ENCODE peak calls at places on chromosome 1, in eight cellular contexts. One of them, this sample, is unnamed.

GRCh38 chr1:34427170-34427569 is 250.5 kb downstream of the C1orf94 start:
- DNase-seq in activated CD8-positive, alpha-beta memory T cell treated with anti-CD3 and anti-CD28 coated beads, Interleukin-2, amount 50 U/mL, for 4 hours: no peak
- DNase-seq in T-helper 9 cell: no peak
- DNase-seq in NCI-H1694 treated with DMSO at 0.1 percent for 48 hours: no peak
- DNase-seq in NCI-H226: no peak
- DNase-seq in stimulated activated CD4-positive, alpha-beta T cell treated with anti-CD3 and anti-CD28 coated beads, Interleukin-2, amount 100 ng/mL, for 24 hours: no peak
- DNase-seq in iPS DF 19.7: no peak
- DNase-seq in HFFc6: no peak
- DNase-seq in this sample: no peak

GRCh38 chr1:79792212-79792575 is 785.7 kb upstream of the ADGRL4 start:
- DNase-seq in NCI-H226: peak; percentile 93
- DNase-seq in HFFc6: no peak
- DNase-seq in iPS DF 19.7: no peak
- DNase-seq in stimulated activated CD4-positive, alpha-beta T cell treated with anti-CD3 and anti-CD28 coated beads, Interleukin-2, amount 100 ng/mL, for 24 hours: no peak
- DNase-seq in activated CD8-positive, alpha-beta memory T cell treated with anti-CD3 and anti-CD28 coated beads, Interleukin-2, amount 50 U/mL, for 4 hours: no peak
- DNase-seq in NCI-H1694 treated with DMSO at 0.1 percent for 48 hours: no peak
- DNase-seq in T-helper 9 cell: no peak
- DNase-seq in this sample: no peak

GRCh38 chr1:157390646-157391045 is 161.7 kb downstream of the FCRL5 start:
- DNase-seq in iPS DF 19.7: no peak
- DNase-seq in HFFc6: peak; percentile 41
- DNase-seq in stimulated activated CD4-positive, alpha-beta T cell treated with anti-CD3 and anti-CD28 coated beads, Interleukin-2, amount 100 ng/mL, for 24 hours: no peak
- DNase-seq in activated CD8-positive, alpha-beta memory T cell treated with anti-CD3 and anti-CD28 coated beads, Interleukin-2, amount 50 U/mL, for 4 hours: no peak
- DNase-seq in NCI-H1694 treated with DMSO at 0.1 percent for 48 hours: no peak
- DNase-seq in NCI-H226: peak; percentile 91
- DNase-seq in T-helper 9 cell: no peak
- DNase-seq in this sample: no peak

GRCh38 chr1:175863291-175864050 is 120.1 kb upstream of the TNR start:
- DNase-seq in stimulated activated CD4-positive, alpha-beta T cell treated with anti-CD3 and anti-CD28 coated beads, Interleukin-2, amount 100 ng/mL, for 24 hours: no peak
- DNase-seq in NCI-H226: no peak
- DNase-seq in iPS DF 19.7: no peak
- DNase-seq in T-helper 9 cell: no peak
- DNase-seq in HFFc6: no peak
- DNase-seq in NCI-H1694 treated with DMSO at 0.1 percent for 48 hours: no peak
- DNase-seq in activated CD8-positive, alpha-beta memory T cell treated with anti-CD3 and anti-CD28 coated beads, Interleukin-2, amount 50 U/mL, for 4 hours: no peak
- DNase-seq in this sample: no peak

GRCh38 chr1:101136739-101137138 is 100.1 kb upstream of the S1PR1 start:
- DNase-seq in HFFc6: no peak
- DNase-seq in T-helper 9 cell: no peak
- DNase-seq in activated CD8-positive, alpha-beta memory T cell treated with anti-CD3 and anti-CD28 coated beads, Interleukin-2, amount 50 U/mL, for 4 hours: no peak
- DNase-seq in NCI-H1694 treated with DMSO at 0.1 percent for 48 hours: no peak
- DNase-seq in iPS DF 19.7: no peak
- DNase-seq in stimulated activated CD4-positive, alpha-beta T cell treated with anti-CD3 and anti-CD28 coated beads, Interleukin-2, amount 100 ng/mL, for 24 hours: no peak
- DNase-seq in NCI-H226: no peak
- DNase-seq in this sample: no peak

GRCh38 chr1:19835573-19835972 is 20.5 kb upstream of the RNF186 start:
- DNase-seq in NCI-H226: no peak
- DNase-seq in iPS DF 19.7: no peak
- DNase-seq in HFFc6: no peak
- DNase-seq in T-helper 9 cell: no peak
- DNase-seq in stimulated activated CD4-positive, alpha-beta T cell treated with anti-CD3 and anti-CD28 coated beads, Interleukin-2, amount 100 ng/mL, for 24 hours: no peak
- DNase-seq in NCI-H1694 treated with DMSO at 0.1 percent for 48 hours: no peak
- DNase-seq in activated CD8-positive, alpha-beta memory T cell treated with anti-CD3 and anti-CD28 coated beads, Interleukin-2, amount 50 U/mL, for 4 hours: no peak
- DNase-seq in this sample: no peak

GRCh38 chr1:63108226-63108625 is 214.1 kb upstream of the FOXD3 start:
- DNase-seq in iPS DF 19.7: no peak
- DNase-seq in stimulated activated CD4-positive, alpha-beta T cell treated with anti-CD3 and anti-CD28 coated beads, Interleukin-2, amount 100 ng/mL, for 24 hours: no peak
- DNase-seq in T-helper 9 cell: no peak
- DNase-seq in NCI-H226: no peak
- DNase-seq in activated CD8-positive, alpha-beta memory T cell treated with anti-CD3 and anti-CD28 coated beads, Interleukin-2, amount 50 U/mL, for 4 hours: no peak
- DNase-seq in NCI-H1694 treated with DMSO at 0.1 percent for 48 hours: no peak
- DNase-seq in HFFc6: no peak
- DNase-seq in this sample: no peak

GRCh38 chr1:145935708-145936107 is 8.4 kb upstream of the RBM8A start:
- DNase-seq in NCI-H226: no peak
- DNase-seq in activated CD8-positive, alpha-beta memory T cell treated with anti-CD3 and anti-CD28 coated beads, Interleukin-2, amount 50 U/mL, for 4 hours: no peak
- DNase-seq in T-helper 9 cell: no peak
- DNase-seq in stimulated activated CD4-positive, alpha-beta T cell treated with anti-CD3 and anti-CD28 coated beads, Interleukin-2, amount 100 ng/mL, for 24 hours: no peak
- DNase-seq in iPS DF 19.7: no peak
- DNase-seq in NCI-H1694 treated with DMSO at 0.1 percent for 48 hours: no peak
- DNase-seq in HFFc6: no peak
- DNase-seq in this sample: no peak

GRCh38 chr1:192756314-192756713 is 52.5 kb upstream of the RGS2 start:
- DNase-seq in NCI-H1694 treated with DMSO at 0.1 percent for 48 hours: no peak
- DNase-seq in stimulated activated CD4-positive, alpha-beta T cell treated with anti-CD3 and anti-CD28 coated beads, Interleukin-2, amount 100 ng/mL, for 24 hours: no peak
- DNase-seq in NCI-H226: no peak
- DNase-seq in T-helper 9 cell: no peak
- DNase-seq in iPS DF 19.7: no peak
- DNase-seq in HFFc6: no peak
- DNase-seq in activated CD8-positive, alpha-beta memory T cell treated with anti-CD3 and anti-CD28 coated beads, Interleukin-2, amount 50 U/mL, for 4 hours: no peak
- DNase-seq in this sample: no peak

GRCh38 chr1:117671781-117672501 is 66.1 kb downstream of the TENT5C start:
- DNase-seq in T-helper 9 cell: no peak
- DNase-seq in stimulated activated CD4-positive, alpha-beta T cell treated with anti-CD3 and anti-CD28 coated beads, Interleukin-2, amount 100 ng/mL, for 24 hours: no peak
- DNase-seq in NCI-H1694 treated with DMSO at 0.1 percent for 48 hours: no peak
- DNase-seq in NCI-H226: no peak
- DNase-seq in iPS DF 19.7: no peak
- DNase-seq in HFFc6: no peak
- DNase-seq in activated CD8-positive, alpha-beta memory T cell treated with anti-CD3 and anti-CD28 coated beads, Interleukin-2, amount 50 U/mL, for 4 hours: no peak
- DNase-seq in this sample: no peak

GRCh38 chr1:31985430-31985829 is 28.2 kb upstream of the KHDRBS1 start:
- DNase-seq in iPS DF 19.7: no peak
- DNase-seq in NCI-H1694 treated with DMSO at 0.1 percent for 48 hours: peak; percentile 49
- DNase-seq in NCI-H226: no peak
- DNase-seq in activated CD8-positive, alpha-beta memory T cell treated with anti-CD3 and anti-CD28 coated beads, Interleukin-2, amount 50 U/mL, for 4 hours: no peak
- DNase-seq in stimulated activated CD4-positive, alpha-beta T cell treated with anti-CD3 and anti-CD28 coated beads, Interleukin-2, amount 100 ng/mL, for 24 hours: no peak
- DNase-seq in HFFc6: no peak
- DNase-seq in T-helper 9 cell: no peak
- DNase-seq in this sample: no peak

GRCh38 chr1:110605901-110606783 is at the start of gene KCNA2:
- DNase-seq in HFFc6: no peak
- DNase-seq in NCI-H226: no peak
- DNase-seq in T-helper 9 cell: no peak
- DNase-seq in activated CD8-positive, alpha-beta memory T cell treated with anti-CD3 and anti-CD28 coated beads, Interleukin-2, amount 50 U/mL, for 4 hours: no peak
- DNase-seq in NCI-H1694 treated with DMSO at 0.1 percent for 48 hours: peak; percentile 53
- DNase-seq in stimulated activated CD4-positive, alpha-beta T cell treated with anti-CD3 and anti-CD28 coated beads, Interleukin-2, amount 100 ng/mL, for 24 hours: peak; percentile 18
- DNase-seq in iPS DF 19.7: no peak
- DNase-seq in this sample: no peak

GRCh38 chr1:12453400-12454343 is 164.3 kb downstream of the DHRS3 start:
- DNase-seq in activated CD8-positive, alpha-beta memory T cell treated with anti-CD3 and anti-CD28 coated beads, Interleukin-2, amount 50 U/mL, for 4 hours: peak; percentile 48
- DNase-seq in T-helper 9 cell: no peak
- DNase-seq in HFFc6: no peak
- DNase-seq in NCI-H226: no peak
- DNase-seq in iPS DF 19.7: no peak
- DNase-seq in NCI-H1694 treated with DMSO at 0.1 percent for 48 hours: no peak
- DNase-seq in stimulated activated CD4-positive, alpha-beta T cell treated with anti-CD3 and anti-CD28 coated beads, Interleukin-2, amount 100 ng/mL, for 24 hours: no peak
- DNase-seq in this sample: no peak

GRCh38 chr1:173409613-173410012 is 67.5 kb upstream of the PRDX6 start:
- DNase-seq in activated CD8-positive, alpha-beta memory T cell treated with anti-CD3 and anti-CD28 coated beads, Interleukin-2, amount 50 U/mL, for 4 hours: no peak
- DNase-seq in stimulated activated CD4-positive, alpha-beta T cell treated with anti-CD3 and anti-CD28 coated beads, Interleukin-2, amount 100 ng/mL, for 24 hours: no peak
- DNase-seq in T-helper 9 cell: no peak
- DNase-seq in NCI-H1694 treated with DMSO at 0.1 percent for 48 hours: no peak
- DNase-seq in HFFc6: peak; percentile 41
- DNase-seq in NCI-H226: peak; percentile 91
- DNase-seq in iPS DF 19.7: no peak
- DNase-seq in this sample: peak; percentile 73

GRCh38 chr1:204941415-204942338 is 71.0 kb downstream of the NFASC start:
- DNase-seq in iPS DF 19.7: peak; percentile 50
- DNase-seq in T-helper 9 cell: peak; percentile 12
- DNase-seq in activated CD8-positive, alpha-beta memory T cell treated with anti-CD3 and anti-CD28 coated beads, Interleukin-2, amount 50 U/mL, for 4 hours: no peak
- DNase-seq in HFFc6: peak; percentile 37
- DNase-seq in NCI-H1694 treated with DMSO at 0.1 percent for 48 hours: peak; percentile 79
- DNase-seq in stimulated activated CD4-positive, alpha-beta T cell treated with anti-CD3 and anti-CD28 coated beads, Interleukin-2, amount 100 ng/mL, for 24 hours: peak; percentile 71
- DNase-seq in NCI-H226: no peak
- DNase-seq in this sample: no peak

GRCh38 chr1:211951856-211952255 is 83.5 kb downstream of the INTS7 start:
- DNase-seq in activated CD8-positive, alpha-beta memory T cell treated with anti-CD3 and anti-CD28 coated beads, Interleukin-2, amount 50 U/mL, for 4 hours: no peak
- DNase-seq in stimulated activated CD4-positive, alpha-beta T cell treated with anti-CD3 and anti-CD28 coated beads, Interleukin-2, amount 100 ng/mL, for 24 hours: no peak
- DNase-seq in iPS DF 19.7: no peak
- DNase-seq in NCI-H226: peak; percentile 59
- DNase-seq in HFFc6: peak; percentile 21
- DNase-seq in T-helper 9 cell: no peak
- DNase-seq in NCI-H1694 treated with DMSO at 0.1 percent for 48 hours: no peak
- DNase-seq in this sample: no peak

GRCh38 chr1:21573971-21574458 is 64.8 kb downstream of the ALPL start:
- DNase-seq in HFFc6: peak; percentile 55
- DNase-seq in activated CD8-positive, alpha-beta memory T cell treated with anti-CD3 and anti-CD28 coated beads, Interleukin-2, amount 50 U/mL, for 4 hours: no peak
- DNase-seq in stimulated activated CD4-positive, alpha-beta T cell treated with anti-CD3 and anti-CD28 coated beads, Interleukin-2, amount 100 ng/mL, for 24 hours: peak; percentile 49
- DNase-seq in NCI-H226: peak; percentile 41
- DNase-seq in T-helper 9 cell: no peak
- DNase-seq in NCI-H1694 treated with DMSO at 0.1 percent for 48 hours: peak; percentile 73
- DNase-seq in iPS DF 19.7: peak; percentile 63
- DNase-seq in this sample: no peak

GRCh38 chr1:145960468-145961108 is 2.8 kb upstream of the LIX1L start:
- DNase-seq in HFFc6: peak; percentile 36
- DNase-seq in activated CD8-positive, alpha-beta memory T cell treated with anti-CD3 and anti-CD28 coated beads, Interleukin-2, amount 50 U/mL, for 4 hours: peak; percentile 50
- DNase-seq in T-helper 9 cell: peak; percentile 46
- DNase-seq in stimulated activated CD4-positive, alpha-beta T cell treated with anti-CD3 and anti-CD28 coated beads, Interleukin-2, amount 100 ng/mL, for 24 hours: peak; percentile 63
- DNase-seq in NCI-H1694 treated with DMSO at 0.1 percent for 48 hours: no peak
- DNase-seq in NCI-H226: no peak
- DNase-seq in iPS DF 19.7: no peak
- DNase-seq in this sample: peak; percentile 58

GRCh38 chr1:79079770-79080169 is 73.2 kb upstream of the ADGRL4 start:
- DNase-seq in iPS DF 19.7: peak; percentile 59
- DNase-seq in HFFc6: peak; percentile 71
- DNase-seq in T-helper 9 cell: no peak
- DNase-seq in stimulated activated CD4-positive, alpha-beta T cell treated with anti-CD3 and anti-CD28 coated beads, Interleukin-2, amount 100 ng/mL, for 24 hours: no peak
- DNase-seq in activated CD8-positive, alpha-beta memory T cell treated with anti-CD3 and anti-CD28 coated beads, Interleukin-2, amount 50 U/mL, for 4 hours: no peak
- DNase-seq in NCI-H1694 treated with DMSO at 0.1 percent for 48 hours: no peak
- DNase-seq in NCI-H226: peak; percentile 80
- DNase-seq in this sample: no peak

GRCh38 chr1:222616535-222616934 is 1.4 kb upstream of the MIA3 start:
- DNase-seq in NCI-H226: no peak
- DNase-seq in iPS DF 19.7: no peak
- DNase-seq in HFFc6: peak; percentile 82
- DNase-seq in activated CD8-positive, alpha-beta memory T cell treated with anti-CD3 and anti-CD28 coated beads, Interleukin-2, amount 50 U/mL, for 4 hours: no peak
- DNase-seq in stimulated activated CD4-positive, alpha-beta T cell treated with anti-CD3 and anti-CD28 coated beads, Interleukin-2, amount 100 ng/mL, for 24 hours: no peak
- DNase-seq in NCI-H1694 treated with DMSO at 0.1 percent for 48 hours: no peak
- DNase-seq in T-helper 9 cell: no peak
- DNase-seq in this sample: no peak

GRCh38 chr1:44780583-44781121 is 5.3 kb downstream of the RPS8 start:
- DNase-seq in iPS DF 19.7: no peak
- DNase-seq in activated CD8-positive, alpha-beta memory T cell treated with anti-CD3 and anti-CD28 coated beads, Interleukin-2, amount 50 U/mL, for 4 hours: no peak
- DNase-seq in NCI-H226: no peak
- DNase-seq in stimulated activated CD4-positive, alpha-beta T cell treated with anti-CD3 and anti-CD28 coated beads, Interleukin-2, amount 100 ng/mL, for 24 hours: no peak
- DNase-seq in HFFc6: no peak
- DNase-seq in T-helper 9 cell: no peak
- DNase-seq in NCI-H1694 treated with DMSO at 0.1 percent for 48 hours: no peak
- DNase-seq in this sample: no peak

GRCh38 chr1:25869909-25870606 is 5.5 kb downstream of the PAQR7 start:
- DNase-seq in HFFc6: no peak
- DNase-seq in activated CD8-positive, alpha-beta memory T cell treated with anti-CD3 and anti-CD28 coated beads, Interleukin-2, amount 50 U/mL, for 4 hours: no peak
- DNase-seq in NCI-H226: no peak
- DNase-seq in NCI-H1694 treated with DMSO at 0.1 percent for 48 hours: no peak
- DNase-seq in T-helper 9 cell: no peak
- DNase-seq in iPS DF 19.7: no peak
- DNase-seq in stimulated activated CD4-positive, alpha-beta T cell treated with anti-CD3 and anti-CD28 coated beads, Interleukin-2, amount 100 ng/mL, for 24 hours: no peak
- DNase-seq in this sample: no peak

GRCh38 chr1:205733438-205734175 is 16.4 kb downstream of the NUCKS1 start:
- DNase-seq in HFFc6: no peak
- DNase-seq in activated CD8-positive, alpha-beta memory T cell treated with anti-CD3 and anti-CD28 coated beads, Interleukin-2, amount 50 U/mL, for 4 hours: no peak
- DNase-seq in T-helper 9 cell: no peak
- DNase-seq in iPS DF 19.7: no peak
- DNase-seq in NCI-H1694 treated with DMSO at 0.1 percent for 48 hours: no peak
- DNase-seq in NCI-H226: no peak
- DNase-seq in stimulated activated CD4-positive, alpha-beta T cell treated with anti-CD3 and anti-CD28 coated beads, Interleukin-2, amount 100 ng/mL, for 24 hours: no peak
- DNase-seq in this sample: no peak

GRCh38 chr1:222392571-222392970 is 155.3 kb downstream of the HHIPL2 start:
- DNase-seq in NCI-H1694 treated with DMSO at 0.1 percent for 48 hours: no peak
- DNase-seq in T-helper 9 cell: no peak
- DNase-seq in HFFc6: peak; percentile 57
- DNase-seq in activated CD8-positive, alpha-beta memory T cell treated with anti-CD3 and anti-CD28 coated beads, Interleukin-2, amount 50 U/mL, for 4 hours: no peak
- DNase-seq in NCI-H226: no peak
- DNase-seq in iPS DF 19.7: no peak
- DNase-seq in stimulated activated CD4-positive, alpha-beta T cell treated with anti-CD3 and anti-CD28 coated beads, Interleukin-2, amount 100 ng/mL, for 24 hours: no peak
- DNase-seq in this sample: no peak

GRCh38 chr1:69090170-69090569 is 477.6 kb upstream of the LRRC7 start:
- DNase-seq in HFFc6: no peak
- DNase-seq in NCI-H226: no peak
- DNase-seq in iPS DF 19.7: no peak
- DNase-seq in T-helper 9 cell: no peak
- DNase-seq in NCI-H1694 treated with DMSO at 0.1 percent for 48 hours: no peak
- DNase-seq in stimulated activated CD4-positive, alpha-beta T cell treated with anti-CD3 and anti-CD28 coated beads, Interleukin-2, amount 100 ng/mL, for 24 hours: no peak
- DNase-seq in activated CD8-positive, alpha-beta memory T cell treated with anti-CD3 and anti-CD28 coated beads, Interleukin-2, amount 50 U/mL, for 4 hours: no peak
- DNase-seq in this sample: no peak

GRCh38 chr1:224047538-224047937 is 66.4 kb upstream of the FBXO28 start:
- DNase-seq in HFFc6: peak; percentile 43
- DNase-seq in NCI-H226: no peak
- DNase-seq in T-helper 9 cell: no peak
- DNase-seq in activated CD8-positive, alpha-beta memory T cell treated with anti-CD3 and anti-CD28 coated beads, Interleukin-2, amount 50 U/mL, for 4 hours: no peak
- DNase-seq in NCI-H1694 treated with DMSO at 0.1 percent for 48 hours: no peak
- DNase-seq in iPS DF 19.7: no peak
- DNase-seq in stimulated activated CD4-positive, alpha-beta T cell treated with anti-CD3 and anti-CD28 coated beads, Interleukin-2, amount 100 ng/mL, for 24 hours: no peak
- DNase-seq in this sample: no peak

GRCh38 chr1:55302972-55303371 is 87.8 kb upstream of the USP24 start:
- DNase-seq in activated CD8-positive, alpha-beta memory T cell treated with anti-CD3 and anti-CD28 coated beads, Interleukin-2, amount 50 U/mL, for 4 hours: no peak
- DNase-seq in stimulated activated CD4-positive, alpha-beta T cell treated with anti-CD3 and anti-CD28 coated beads, Interleukin-2, amount 100 ng/mL, for 24 hours: no peak
- DNase-seq in T-helper 9 cell: no peak
- DNase-seq in NCI-H226: no peak
- DNase-seq in iPS DF 19.7: no peak
- DNase-seq in NCI-H1694 treated with DMSO at 0.1 percent for 48 hours: no peak
- DNase-seq in HFFc6: no peak
- DNase-seq in this sample: no peak

GRCh38 chr1:201652180-201652579 is 113.3 kb downstream of the NAV1 start:
- DNase-seq in activated CD8-positive, alpha-beta memory T cell treated with anti-CD3 and anti-CD28 coated beads, Interleukin-2, amount 50 U/mL, for 4 hours: no peak
- DNase-seq in HFFc6: no peak
- DNase-seq in iPS DF 19.7: no peak
- DNase-seq in T-helper 9 cell: no peak
- DNase-seq in stimulated activated CD4-positive, alpha-beta T cell treated with anti-CD3 and anti-CD28 coated beads, Interleukin-2, amount 100 ng/mL, for 24 hours: no peak
- DNase-seq in NCI-H1694 treated with DMSO at 0.1 percent for 48 hours: peak; percentile 8
- DNase-seq in NCI-H226: no peak
- DNase-seq in this sample: no peak

GRCh38 chr1:36609241-36610027 is 126.7 kb upstream of the CSF3R start:
- DNase-seq in stimulated activated CD4-positive, alpha-beta T cell treated with anti-CD3 and anti-CD28 coated beads, Interleukin-2, amount 100 ng/mL, for 24 hours: peak; percentile 55
- DNase-seq in activated CD8-positive, alpha-beta memory T cell treated with anti-CD3 and anti-CD28 coated beads, Interleukin-2, amount 50 U/mL, for 4 hours: peak; percentile 24
- DNase-seq in HFFc6: peak; percentile 52
- DNase-seq in iPS DF 19.7: peak; percentile 25
- DNase-seq in NCI-H226: peak; percentile 50
- DNase-seq in T-helper 9 cell: peak; percentile 11
- DNase-seq in NCI-H1694 treated with DMSO at 0.1 percent for 48 hours: peak; percentile 72
- DNase-seq in this sample: no peak

GRCh38 chr1:161929137-161929536 is 94.5 kb downstream of the OLFML2B start:
- DNase-seq in HFFc6: no peak
- DNase-seq in iPS DF 19.7: no peak
- DNase-seq in activated CD8-positive, alpha-beta memory T cell treated with anti-CD3 and anti-CD28 coated beads, Interleukin-2, amount 50 U/mL, for 4 hours: no peak
- DNase-seq in NCI-H1694 treated with DMSO at 0.1 percent for 48 hours: no peak
- DNase-seq in stimulated activated CD4-positive, alpha-beta T cell treated with anti-CD3 and anti-CD28 coated beads, Interleukin-2, amount 100 ng/mL, for 24 hours: no peak
- DNase-seq in T-helper 9 cell: no peak
- DNase-seq in NCI-H226: no peak
- DNase-seq in this sample: no peak

GRCh38 chr1:230708631-230709580 is 5.0 kb downstream of the AGT start:
- DNase-seq in activated CD8-positive, alpha-beta memory T cell treated with anti-CD3 and anti-CD28 coated beads, Interleukin-2, amount 50 U/mL, for 4 hours: no peak
- DNase-seq in T-helper 9 cell: no peak
- DNase-seq in stimulated activated CD4-positive, alpha-beta T cell treated with anti-CD3 and anti-CD28 coated beads, Interleukin-2, amount 100 ng/mL, for 24 hours: no peak
- DNase-seq in NCI-H1694 treated with DMSO at 0.1 percent for 48 hours: no peak
- DNase-seq in HFFc6: no peak
- DNase-seq in iPS DF 19.7: no peak
- DNase-seq in NCI-H226: no peak
- DNase-seq in this sample: no peak

This sample was measured in CD14-positive monocyte.